ENCODE peak calls at places on chromosome X, in four cellular contexts. E is astrocyte, Y is lung, N is coronary artery. G is an unnamed sample.

GRCh38 chrX:97563531-97564133 is 679.9 kb downstream of the RPA4 start:
- DNase-seq in E (peak), N (no peak), Y (peak), G (peak)

GRCh38 chrX:135596495-135596894 is 76.0 kb downstream of the INTS6L start:
- DNase-seq in N (no peak), E (no peak), Y (no peak), G (peak)

GRCh38 chrX:101462892-101463291 is 22.4 kb upstream of the ARMCX4 start:
- DNase-seq in Y (peak), E (no peak), N (no peak), G (no peak)

GRCh38 chrX:261858-262390 is 19.3 kb upstream of the PLCXD1 start:
- DNase-seq in N (no peak), E (no peak), Y (no peak), G (no peak)

GRCh38 chrX:15737957-15738685 is at the start of gene CA5B:
- DNase-seq in Y (peak), N (peak), E (peak), G (peak)

GRCh38 chrX:105464611-105465010 is 244.1 kb upstream of the TEX13A start:
- DNase-seq in E (no peak), N (no peak), Y (no peak), G (no peak)

GRCh38 chrX:41889317-41890025 is 33.9 kb downstream of the CASK start:
- DNase-seq in N (no peak), Y (no peak), E (peak), G (no peak)

GRCh38 chrX:148572332-148572731 is 71.9 kb downstream of the AFF2 start:
- DNase-seq in E (no peak), N (no peak), Y (no peak), G (no peak)

GRCh38 chrX:49627030-49627777 is 28.4 kb downstream of the GAGE1 start:
- DNase-seq in Y (no peak), N (no peak), E (no peak), G (no peak)

GRCh38 chrX:29662759-29663503 is 552.4 kb upstream of the MAGEB2 start:
- DNase-seq in E (peak), Y (no peak), N (no peak), G (peak)

GRCh38 chrX:121851033-121851432 is 803.6 kb downstream of the GLUD2 start:
- DNase-seq in E (peak), Y (no peak), N (no peak), G (no peak)

GRCh38 chrX:45527834-45528233 is 327.2 kb upstream of the DIPK2B start:
- DNase-seq in N (no peak), E (peak), Y (no peak), G (no peak)

GRCh38 chrX:85309717-85310116 is 65.9 kb downstream of the ZNF711 start:
- DNase-seq in Y (no peak), E (no peak), N (no peak), G (no peak)

GRCh38 chrX:5142644-5143043 is 1086.0 kb downstream of the NLGN4X start:
- DNase-seq in N (no peak), E (no peak), Y (no peak), G (no peak)
- H3K27ac ChIP-seq in N (no peak), E (no peak), Y (no peak), G (no peak)

DNA sequence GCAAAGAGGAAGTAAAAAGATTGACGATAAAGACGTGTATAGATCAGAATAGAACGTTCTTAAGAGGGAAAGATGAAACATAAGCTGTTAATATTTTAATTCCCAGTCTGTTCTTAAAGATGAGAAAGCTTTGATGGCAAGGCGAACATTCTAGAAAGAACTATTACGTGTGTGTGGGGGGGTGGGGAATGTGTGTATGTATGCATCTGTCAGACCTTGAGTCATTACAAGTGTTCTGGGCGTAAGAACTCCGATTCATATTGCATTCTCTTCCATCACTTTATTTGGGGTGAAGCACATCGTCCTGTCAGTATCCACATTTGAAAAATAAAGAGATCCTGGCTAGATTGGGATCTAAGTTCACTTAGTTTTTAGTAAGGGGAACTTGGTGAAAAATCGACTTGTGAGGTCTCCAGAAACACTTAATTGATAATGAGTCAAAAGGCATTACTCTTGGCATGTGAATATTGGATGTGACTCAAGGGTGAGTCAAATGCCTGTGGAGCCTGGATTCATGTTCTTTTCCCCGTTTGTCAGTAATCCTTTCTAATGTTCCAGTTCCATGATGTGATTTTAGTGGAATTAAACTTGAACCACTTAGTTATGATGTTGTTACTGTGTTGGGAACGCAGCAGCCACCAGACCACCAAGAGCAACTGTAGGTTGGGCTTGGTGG is 3.1 kb downstream of the SMS start:
- DNase-seq in E (peak), Y (no peak), N (no peak), G (peak)
- H3K4me3 ChIP-seq in E (peak), Y (no peak), N (no peak), G (peak)

GRCh38 chrX:132127748-132128147 is at the start of gene FRMD7:
- DNase-seq in Y (no peak), N (no peak), E (peak), G (no peak)
- H3K27ac ChIP-seq in Y (no peak), N (no peak), E (no peak), G (no peak)

GRCh38 chrX:47191806-47192401 is 1.7 kb upstream of the UBA1 start:
- DNase-seq in E (no peak), N (no peak), Y (no peak), G (no peak)
- H3K4me3 ChIP-seq in E (peak), N (peak), Y (no peak), G (peak)

G was measured in SJSA1.